ENCODE peak calls at places on chromosomes 4 and X, in four cellular contexts. P, D, N and Z are unnamed samples.

GRCh38 chr4:139556735-139557505 is 901 bp upstream of the SETD7 start:
- DNase-seq in P (peak; percentile 80), D (peak; percentile 81), N (no peak), Z (no peak)

GRCh38 chr4:11743236-11743635 is 314.5 kb upstream of the HS3ST1 start:
- DNase-seq in P (no peak), D (no peak), N (no peak), Z (no peak)

GRCh38 chr4:169724251-169724650 is 33.5 kb downstream of the HPF1 start:
- DNase-seq in P (no peak), D (no peak), N (no peak), Z (no peak)

GRCh38 chr4:3286335-3287175 is 6.3 kb upstream of the RGS12 start:
- DNase-seq in P (no peak), D (no peak), N (no peak), Z (no peak)

GRCh38 chrX:88937616-88938015 is 190.6 kb downstream of the CPXCR1 start:
- DNase-seq in P (no peak), D (no peak), N (no peak), Z (no peak)

GRCh38 chr4:147829401-147830101 is 97.7 kb downstream of the ARHGAP10 start:
- DNase-seq in P (peak; percentile 75), D (peak; percentile 49), N (no peak), Z (peak; percentile 68)

GRCh38 chr4:150384249-150384648 is 197.7 kb upstream of the MAB21L2 start:
- DNase-seq in P (no peak), D (no peak), N (no peak), Z (no peak)

GRCh38 chr4:127503111-127503510 is 129.6 kb upstream of the INTU start:
- DNase-seq in P (no peak), D (no peak), N (no peak), Z (no peak)

GRCh38 chrX:71251456-71251973 is 2.4 kb downstream of the ZMYM3 start:
- DNase-seq in P (no peak), D (peak; percentile 11), N (no peak), Z (no peak)

GRCh38 chr4:71004281-71004851 is 10.9 kb downstream of the DCK start:
- DNase-seq in P (no peak), D (peak; percentile 49), N (no peak), Z (no peak)

GRCh38 chr4:159446266-159446976 is 343.5 kb downstream of the RAPGEF2 start:
- DNase-seq in P (no peak), D (peak; percentile 9), N (peak; percentile 53), Z (peak; percentile 35)

GRCh38 chr4:164012396-164013027 is 518.0 kb downstream of the TMA16 start:
- DNase-seq in P (no peak), D (no peak), N (no peak), Z (peak; percentile 9)

GRCh38 chr4:168197926-168198325 is 105.6 kb downstream of the ANXA10 start:
- DNase-seq in P (no peak), D (no peak), N (no peak), Z (peak; percentile 59)

GRCh38 chr4:76589402-76589801 is 154.4 kb downstream of the SHROOM3 start:
- DNase-seq in P (no peak), D (peak; percentile 51), N (no peak), Z (no peak)

GRCh38 chr4:91032725-91033445 is 905.7 kb downstream of the CCSER1 start:
- DNase-seq in P (no peak), D (no peak), N (no peak), Z (no peak)

GRCh38 chrX:48910926-48911406 is 480 bp downstream of the SLC35A2 start:
- DNase-seq in P (no peak), D (no peak), N (no peak), Z (no peak)

GRCh38 chrX:57367649-57368048 is 81.1 kb downstream of the FAAH2 start:
- DNase-seq in P (no peak), D (no peak), N (no peak), Z (no peak)

GRCh38 chr4:30720021-30720655 is at the start of gene PCDH7:
- DNase-seq in P (no peak), D (peak; percentile 14), N (no peak), Z (peak; percentile 85)

GRCh38 chrX:150887906-150888465 is 10.5 kb downstream of the CD99L2 start:
- DNase-seq in P (no peak), D (no peak), N (no peak), Z (no peak)

GRCh38 chr4:85058551-85058950 is 92.1 kb upstream of the WDFY3 start:
- DNase-seq in P (no peak), D (no peak), N (no peak), Z (no peak)

GRCh38 chr4:184313058-184313709 is 95.5 kb upstream of the ENPP6 start:
- DNase-seq in P (peak; percentile 50), D (no peak), N (no peak), Z (no peak)

GRCh38 chrX:45699158-45699557 is 498.5 kb upstream of the DIPK2B start:
- DNase-seq in P (no peak), D (no peak), N (no peak), Z (no peak)

GRCh38 chr4:96145671-96146070 is 305.8 kb downstream of the PDHA2 start:
- DNase-seq in P (no peak), D (no peak), N (no peak), Z (no peak)

GRCh38 chr4:160848901-160849735 is 1314.7 kb downstream of the FSTL5 start:
- DNase-seq in P (no peak), D (no peak), N (no peak), Z (no peak)

GRCh38 chr4:138650917-138651564 is 364.5 kb upstream of the NOCT start:
- DNase-seq in P (no peak), D (no peak), N (peak; percentile 20), Z (peak; percentile 85)

GRCh38 chr4:185115827-185116232 is 27.2 kb upstream of the SLC25A4 start:
- DNase-seq in P (peak; percentile 84), D (peak; percentile 24), N (peak; percentile 93), Z (no peak)

GRCh38 chr4:183200453-183200852 is 101.4 kb downstream of the WWC2 start:
- DNase-seq in P (no peak), D (peak; percentile 14), N (peak; percentile 70), Z (peak; percentile 77)

GRCh38 chrX:32530802-32531403 is 680.4 kb downstream of the DMD start:
- DNase-seq in P (no peak), D (peak; percentile 9), N (peak; percentile 1), Z (peak; percentile 11)

GRCh38 chrX:64894454-64895038 is 81.7 kb downstream of the ZC4H2 start:
- DNase-seq in P (no peak), D (peak; percentile 51), N (no peak), Z (no peak)

GRCh38 chrX:21658152-21658737 is at the start of gene KLHL34:
- DNase-seq in P (no peak), D (peak; percentile 8), N (no peak), Z (no peak)

GRCh38 chr4:110769578-110769977 is 146.7 kb upstream of the PITX2 start:
- DNase-seq in P (no peak), D (no peak), N (no peak), Z (no peak)

GRCh38 chr4:107800686-107801085 is 24.0 kb upstream of the SGMS2 start:
- DNase-seq in P (no peak), D (no peak), N (no peak), Z (no peak)

GRCh38 chr4:26322349-26322748 is 1.5 kb downstream of the RBPJ start:
- DNase-seq in P (no peak), D (no peak), N (no peak), Z (no peak)

GRCh38 chr4:26321326-26322276 is 787 bp downstream of the RBPJ start:
- DNase-seq in P (no peak), D (peak; percentile 37), N (no peak), Z (no peak)

GRCh38 chr4:26323807-26324206 is 3.0 kb downstream of the RBPJ start:
- DNase-seq in P (no peak), D (no peak), N (no peak), Z (no peak)

GRCh38 chr4:26326791-26327190 is 6.0 kb downstream of the RBPJ start:
- DNase-seq in P (no peak), D (no peak), N (peak; percentile 89), Z (no peak)

DNA sequence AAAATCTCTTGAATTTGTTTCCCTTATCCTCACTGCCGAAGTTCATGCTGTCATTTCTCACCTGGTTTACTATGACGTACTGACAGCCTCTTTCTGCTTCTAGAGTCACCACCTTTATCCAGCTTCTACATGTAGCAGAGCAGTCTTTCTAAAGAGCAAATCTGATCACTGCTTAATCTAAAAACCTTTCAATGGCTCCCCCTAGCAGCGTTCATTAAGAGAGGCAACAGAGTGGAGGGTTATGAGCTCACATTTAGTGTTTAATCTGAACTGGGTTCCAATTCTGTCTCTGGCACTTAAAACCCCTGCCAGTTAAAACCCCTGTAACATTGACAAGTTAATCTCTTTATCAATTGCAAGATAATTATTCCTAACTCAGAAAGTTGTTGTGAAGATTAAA is 4.4 kb downstream of the RBPJ start:
- DNase-seq in P (no peak), D (no peak), N (no peak), Z (peak; percentile 51)
- TF ChIP-seq CTCF in P (no peak), D (no peak), N (peak; percentile 60), Z (peak; percentile 79)

GRCh38 chr4:37825943-37826281 is 574 bp upstream of the PGM2 start:
- DNase-seq in P (no peak), D (peak; percentile 18), N (no peak), Z (no peak)
- H3K27ac ChIP-seq in P (peak overlapping the region; percentile 95), D (peak overlapping the region; percentile 89), N (peak overlapping the region; percentile 3), Z (no peak overlapping the region)

GRCh38 chr4:81058621-81059020 is 28.1 kb downstream of the BMP3 start:
- DNase-seq in P (no peak), D (no peak), N (no peak), Z (peak; percentile 32)
- H3K27me3 ChIP-seq in P (no peaks in the 10 kb centered on the region), D (no peaks in the 10 kb centered on the region), N (no peaks in the 10 kb centered on the region), Z (peaks cover 40% of the 10 kb centered on the region)

DNA sequence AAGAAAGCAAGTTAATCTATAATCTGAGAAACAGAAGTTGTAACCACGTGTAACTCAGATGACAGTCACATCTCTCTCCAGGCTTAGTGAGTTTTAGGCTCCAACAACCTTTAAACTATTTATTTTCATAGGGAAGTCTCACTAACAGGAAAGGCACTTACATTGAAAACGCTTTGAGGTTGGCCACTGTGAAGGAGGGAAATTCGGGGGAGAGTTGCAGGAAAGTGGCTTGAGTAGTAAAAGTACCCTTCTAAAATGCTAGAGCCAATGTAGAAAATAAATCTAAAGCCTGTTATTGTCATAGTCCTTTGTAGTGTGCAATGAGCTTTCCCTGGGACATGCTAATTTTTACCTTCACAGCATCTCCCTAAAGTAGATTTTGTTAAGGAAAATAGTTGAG is 995 bp upstream of the NFXL1 start:
- DNase-seq in P (no peak), D (no peak), N (no peak), Z (no peak)
- TF ChIP-seq CTCF in P (no peak), D (no peak), N (no peak), Z (no peak)

GRCh38 chr4:8158710-8159521 is at the start of gene ABLIM2:
- DNase-seq in P (peak; percentile 99), D (peak; percentile 99), N (peak; percentile 93), Z (peak; percentile 82)
- H3K27ac ChIP-seq in P (peak within 1 kb of the TSS; percentile 77), D (peak within 1 kb of the TSS; percentile 65), N (no peak within 1 kb of the TSS), Z (no peak within 1 kb of the TSS)

DNA sequence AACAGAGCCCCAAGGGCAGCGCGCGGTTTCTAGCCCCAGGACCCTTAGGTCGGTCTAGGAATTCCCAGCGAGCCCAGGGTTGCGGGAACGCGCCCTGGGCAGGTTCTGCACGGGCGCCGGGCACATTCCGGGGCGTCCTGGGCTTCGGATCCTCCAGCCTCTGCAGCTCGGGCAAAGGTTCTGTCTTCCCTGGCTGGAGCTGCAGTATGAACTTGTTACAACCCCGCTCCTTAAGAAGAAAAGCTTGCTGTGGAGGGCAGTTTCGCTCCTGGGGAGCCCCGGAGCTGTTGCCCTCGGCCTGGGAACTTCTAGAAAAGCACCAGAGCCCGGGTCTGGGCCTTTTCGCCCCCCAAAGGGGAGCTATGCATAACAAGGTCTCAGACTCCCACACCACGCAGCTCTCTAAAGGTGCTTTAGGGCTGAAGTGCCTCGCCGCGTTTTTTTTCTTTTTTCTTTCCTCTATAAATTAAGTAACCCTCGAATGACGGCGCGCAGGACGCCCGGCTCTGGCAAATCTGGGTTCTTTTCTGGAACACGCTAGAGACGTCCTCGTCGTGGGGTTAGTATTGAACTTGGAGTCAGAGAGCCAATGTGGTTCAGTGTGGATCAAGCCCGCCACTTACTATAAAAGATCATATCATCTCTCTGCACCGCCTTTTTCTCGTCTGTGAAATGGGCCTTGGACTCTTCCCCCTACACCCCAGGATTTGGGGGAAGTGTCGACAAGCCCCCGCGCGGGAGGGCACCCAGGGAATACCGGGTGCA is 5.7 kb downstream of the MSX1 start:
- DNase-seq in P (no peak), D (no peak), N (no peak), Z (no peak)
- H3K27me3 ChIP-seq in P (peaks cover 73% of the 10 kb centered on the region), D (peaks cover 100% of the 10 kb centered on the region), N (peaks cover 72% of the 10 kb centered on the region), Z (peaks cover 100% of the 10 kb centered on the region)